ENCODE peak calls at places on chromosome 20, in four cellular contexts. One of them, this sample, is unnamed.
A peak's percentile ranks its signal among the peaks of the same experiment; 100 is the strongest.

GRCh38 chr20:17226410-17227198 is at the start of gene PCSK2:
- DNase-seq in SK-N-MC: peak; percentile 75
- DNase-seq in Panc1: no peak
- DNase-seq in HCT116: no peak
- DNase-seq in this sample: no peak

GRCh38 chr20:59962155-59962554 is 3.9 kb downstream of the CDH26 start:
- DNase-seq in HCT116: no peak
- DNase-seq in Panc1: no peak
- DNase-seq in SK-N-MC: no peak
- DNase-seq in this sample: no peak

GRCh38 chr20:59805266-59805665 is 128.2 kb downstream of the SYCP2 start:
- DNase-seq in Panc1: no peak
- DNase-seq in HCT116: no peak
- DNase-seq in SK-N-MC: no peak
- DNase-seq in this sample: no peak

GRCh38 chr20:46108435-46108841 is 9.7 kb upstream of the CD40 start:
- DNase-seq in SK-N-MC: no peak
- DNase-seq in HCT116: no peak
- DNase-seq in Panc1: no peak
- DNase-seq in this sample: no peak

GRCh38 chr20:56515657-56516381 is 8.7 kb upstream of the FAM209A start:
- DNase-seq in Panc1: no peak
- DNase-seq in SK-N-MC: no peak
- DNase-seq in HCT116: no peak
- DNase-seq in this sample: no peak

GRCh38 chr20:33656783-33657703 is 5.1 kb upstream of the C20orf144 start:
- DNase-seq in HCT116: no peak
- DNase-seq in Panc1: no peak
- DNase-seq in SK-N-MC: no peak
- DNase-seq in this sample: no peak

GRCh38 chr20:20364747-20365558 is 3.0 kb upstream of the INSM1 start:
- DNase-seq in HCT116: no peak
- DNase-seq in SK-N-MC: no peak
- DNase-seq in Panc1: no peak
- DNase-seq in this sample: no peak

GRCh38 chr20:37979021-37979985 is 54.0 kb downstream of the TTI1 start:
- DNase-seq in Panc1: no peak
- DNase-seq in HCT116: no peak
- DNase-seq in SK-N-MC: no peak
- DNase-seq in this sample: no peak

GRCh38 chr20:45014671-45015415 is 48.5 kb downstream of the STK4 start:
- DNase-seq in Panc1: no peak
- DNase-seq in SK-N-MC: no peak
- DNase-seq in HCT116: no peak
- DNase-seq in this sample: no peak

GRCh38 chr20:63628246-63628975 is 1.5 kb upstream of the GMEB2 start:
- DNase-seq in Panc1: peak; percentile 58
- DNase-seq in SK-N-MC: peak; percentile 70
- DNase-seq in HCT116: peak; percentile 75
- DNase-seq in this sample: peak; percentile 54

GRCh38 chr20:33291830-33292355 is 8.9 kb downstream of the BPIFB1 start:
- DNase-seq in Panc1: peak; percentile 42
- DNase-seq in HCT116: peak; percentile 19
- DNase-seq in SK-N-MC: no peak
- DNase-seq in this sample: no peak

GRCh38 chr20:57108218-57108617 is 158.2 kb downstream of the BMP7 start:
- DNase-seq in SK-N-MC: no peak
- DNase-seq in Panc1: no peak
- DNase-seq in HCT116: no peak
- DNase-seq in this sample: no peak

GRCh38 chr20:45445805-45446562 is 23.6 kb upstream of the WFDC2 start:
- DNase-seq in Panc1: peak; percentile 42
- DNase-seq in HCT116: peak; percentile 45
- DNase-seq in SK-N-MC: no peak
- DNase-seq in this sample: no peak

GRCh38 chr20:55160996-55161395 is 685.6 kb downstream of the DOK5 start:
- DNase-seq in Panc1: no peak
- DNase-seq in SK-N-MC: no peak
- DNase-seq in HCT116: no peak
- DNase-seq in this sample: no peak

GRCh38 chr20:19257201-19257600 is 44.8 kb downstream of the SLC24A3 start:
- DNase-seq in SK-N-MC: no peak
- DNase-seq in Panc1: no peak
- DNase-seq in HCT116: no peak
- DNase-seq in this sample: no peak

GRCh38 chr20:23132930-23133559 is 46.9 kb upstream of the CD93 start:
- DNase-seq in SK-N-MC: no peak
- DNase-seq in Panc1: no peak
- DNase-seq in HCT116: no peak
- DNase-seq in this sample: no peak

GRCh38 chr20:25538838-25539665 is 46.3 kb downstream of the NINL start:
- DNase-seq in Panc1: no peak
- DNase-seq in SK-N-MC: no peak
- DNase-seq in HCT116: no peak
- DNase-seq in this sample: no peak

GRCh38 chr20:52923123-52923543 is 49.0 kb upstream of the TSHZ2 start:
- DNase-seq in Panc1: peak; percentile 45
- DNase-seq in HCT116: no peak
- DNase-seq in SK-N-MC: no peak
- DNase-seq in this sample: no peak

GRCh38 chr20:35462351-35462750 is 7.0 kb downstream of the CEP250 start:
- DNase-seq in Panc1: no peak
- DNase-seq in HCT116: no peak
- DNase-seq in SK-N-MC: no peak
- DNase-seq in this sample: no peak

GRCh38 chr20:55782861-55783260 is 222.5 kb downstream of the CBLN4 start:
- DNase-seq in HCT116: no peak
- DNase-seq in Panc1: no peak
- DNase-seq in SK-N-MC: no peak
- DNase-seq in this sample: no peak

DNA sequence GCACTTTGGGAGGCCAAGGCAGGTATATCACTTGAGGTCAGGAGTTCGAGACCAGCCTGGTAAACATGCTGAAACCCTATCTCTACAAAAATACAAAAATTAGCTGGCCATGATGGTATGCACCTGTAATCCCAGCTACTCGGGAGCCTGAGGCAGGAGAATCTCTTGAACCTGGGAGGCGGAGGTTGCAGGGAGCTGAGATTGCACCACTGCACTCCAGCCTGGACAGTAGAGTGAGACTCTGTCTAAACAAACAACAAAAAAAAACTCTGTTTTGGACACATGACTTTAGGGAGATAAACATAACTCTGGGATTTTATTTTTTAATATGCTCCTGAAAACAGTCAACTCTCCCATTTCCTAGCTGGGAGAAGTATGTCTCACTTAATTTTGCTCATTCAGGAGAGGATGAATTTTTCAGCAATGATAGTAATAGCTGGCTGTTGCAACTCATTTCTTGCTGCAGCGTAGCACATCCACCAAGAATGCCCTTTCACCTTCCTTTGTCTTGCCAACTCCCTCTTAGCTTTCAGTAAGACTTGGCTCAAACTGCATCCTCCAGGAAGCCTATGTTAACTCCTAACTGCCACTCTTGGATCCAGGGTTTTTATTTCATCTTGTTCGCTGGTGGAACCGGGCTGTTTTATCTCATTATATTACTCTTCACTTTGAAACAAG is 24.3 kb downstream of the TOP1 start:
- DNase-seq in SK-N-MC: no peak
- DNase-seq in HCT116: no peak
- DNase-seq in Panc1: no peak
- DNase-seq in this sample: no peak
- TF ChIP-seq POLR2AphosphoS5 in SK-N-MC: no peak
- TF ChIP-seq POLR2AphosphoS5 in HCT116: no peak
- TF ChIP-seq POLR2AphosphoS5 in Panc1: no peak
- TF ChIP-seq POLR2AphosphoS5 in this sample: peak; percentile 7

DNA sequence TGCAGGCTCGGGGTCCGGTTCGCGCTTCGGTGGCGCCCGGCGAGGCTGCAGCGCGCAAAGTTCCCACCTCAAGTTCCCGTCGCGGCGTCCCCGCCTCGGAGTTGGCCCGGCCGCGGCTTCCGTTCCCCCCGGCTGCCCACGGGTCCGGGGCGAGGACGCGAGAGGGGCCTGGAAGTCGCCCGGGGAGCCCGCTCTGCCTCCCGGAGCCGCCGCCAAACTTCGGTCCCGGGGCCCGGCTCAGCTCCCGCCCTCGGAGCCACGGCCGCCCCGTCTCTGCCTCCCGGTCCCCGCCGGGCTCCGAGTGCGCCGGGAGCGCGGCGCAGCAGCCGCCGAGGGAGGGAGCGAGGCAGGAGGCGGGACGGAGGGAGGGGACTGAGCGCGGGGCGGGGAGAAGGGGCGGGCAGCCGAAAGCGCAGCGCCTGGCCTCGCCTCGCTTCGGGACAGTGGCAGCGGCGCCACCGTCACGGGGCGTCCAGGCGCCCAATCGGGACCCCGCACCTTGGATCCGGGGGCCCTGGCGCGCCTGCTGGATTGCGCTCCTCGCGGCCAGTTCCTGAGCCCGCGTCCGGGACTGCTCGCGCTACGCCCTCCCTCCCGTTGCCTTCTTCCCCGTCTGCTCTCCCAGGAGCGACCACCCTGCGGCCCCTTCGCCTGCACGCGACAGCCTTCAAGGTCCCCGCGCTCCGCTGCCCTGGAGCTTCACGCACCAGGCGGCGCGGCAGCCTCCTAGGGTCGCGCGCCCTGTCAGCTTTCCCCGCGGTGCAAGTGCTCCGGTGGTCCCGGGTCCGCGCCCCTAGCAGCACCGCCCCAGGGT is at the start of gene KCNG1:
- DNase-seq in SK-N-MC: no peak
- DNase-seq in Panc1: no peak
- DNase-seq in HCT116: peak; percentile 49
- DNase-seq in this sample: peak; percentile 79
- TF ChIP-seq POLR2AphosphoS5 in SK-N-MC: no peak
- TF ChIP-seq POLR2AphosphoS5 in Panc1: no peak
- TF ChIP-seq POLR2AphosphoS5 in HCT116: peak; percentile 98
- TF ChIP-seq POLR2AphosphoS5 in this sample: peak; percentile 40

GRCh38 chr20:40654876-40655275 is 34.2 kb downstream of the MAFB start:
- DNase-seq in SK-N-MC: no peak
- DNase-seq in Panc1: no peak
- DNase-seq in HCT116: no peak
- DNase-seq in this sample: peak; percentile 73
- TF ChIP-seq POLR2AphosphoS5 in SK-N-MC: no peak
- TF ChIP-seq POLR2AphosphoS5 in Panc1: no peak
- TF ChIP-seq POLR2AphosphoS5 in HCT116: no peak
- TF ChIP-seq POLR2AphosphoS5 in this sample: peak; percentile 86

DNA sequence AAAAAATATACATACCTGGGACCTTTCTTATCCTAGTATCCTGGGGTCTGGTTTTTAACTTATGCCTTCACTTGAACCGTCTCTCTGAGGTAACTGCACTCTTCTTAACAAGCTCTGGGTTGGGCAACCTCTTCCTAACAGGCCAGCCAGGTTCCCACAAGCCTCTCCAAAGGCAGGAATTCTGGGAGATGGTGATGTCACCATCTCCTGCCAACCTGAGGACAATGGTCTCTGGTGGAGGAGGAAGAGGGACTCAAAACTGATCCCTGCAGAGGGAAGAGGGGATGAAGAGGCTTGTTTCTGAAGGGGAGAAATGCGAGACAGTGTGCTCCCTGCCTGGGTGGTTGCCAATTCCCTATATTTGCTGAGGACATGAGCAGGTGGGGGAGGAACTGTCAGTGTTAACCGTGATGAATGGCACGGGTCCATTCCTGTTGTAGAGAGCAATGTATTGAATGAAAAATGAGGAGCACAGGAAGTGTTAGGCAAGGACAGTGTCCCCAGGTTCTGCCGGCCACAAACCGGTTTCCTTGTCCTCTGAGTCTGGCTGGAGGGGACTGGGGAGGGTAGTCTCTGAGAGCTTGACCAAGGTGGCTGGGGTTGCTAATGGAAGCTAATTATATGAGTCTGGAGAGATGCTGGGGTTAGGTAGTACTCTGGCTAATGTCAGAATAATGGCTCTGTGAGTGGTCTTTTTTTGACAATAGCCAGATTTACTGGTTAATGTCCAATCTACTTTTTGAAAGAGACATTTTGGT is 95.4 kb downstream of the KCNB1 start:
- DNase-seq in Panc1: no peak
- DNase-seq in HCT116: no peak
- DNase-seq in SK-N-MC: no peak
- DNase-seq in this sample: no peak
- TF ChIP-seq POLR2AphosphoS5 in Panc1: no peak
- TF ChIP-seq POLR2AphosphoS5 in HCT116: no peak
- TF ChIP-seq POLR2AphosphoS5 in SK-N-MC: no peak
- TF ChIP-seq POLR2AphosphoS5 in this sample: no peak

This sample was measured in prostate gland.